ENCODE peak calls at places on chromosome 4, in six cellular contexts. X is cardiac muscle cell; P is bronchial epithelial cell; H is ovary; A is upper lobe of left lung; T is CD8-positive, alpha-beta T cell. G is an unnamed sample.

GRCh38 chr4:127648061-127648460 is 15.3 kb downstream of the INTU start:
- DNase-seq in X (no peak), P (no peak), H (no peak), A (no peak), T (no peak), G (no peak)

GRCh38 chr4:76977731-76978350 is 28.3 kb downstream of the SEPTIN11 start:
- DNase-seq in X (no peak), P (peak), H (no peak), A (no peak), T (no peak), G (no peak)

GRCh38 chr4:21451032-21451431 is 497.5 kb downstream of the KCNIP4 start:
- DNase-seq in X (no peak), P (peak), H (no peak), A (no peak), T (no peak), G (no peak)

GRCh38 chr4:115841873-115842272 is 728.5 kb upstream of the NDST4 start:
- DNase-seq in X (no peak), P (peak), H (no peak), A (no peak), T (no peak), G (no peak)

GRCh38 chr4:164485169-164485568 is 268.8 kb upstream of the SMIM31 start:
- DNase-seq in X (no peak), P (no peak), H (no peak), A (no peak), T (no peak), G (no peak)

GRCh38 chr4:185395255-185395955 is at the start of gene LRP2BP:
- DNase-seq in X (no peak), P (peak), H (no peak), A (no peak), T (no peak), G (no peak)

GRCh38 chr4:111512081-111512774 is 633.0 kb upstream of the FAM241A start:
- DNase-seq in X (no peak), P (peak), H (no peak), A (no peak), T (no peak), G (no peak)

GRCh38 chr4:8320386-8320750 is 50.8 kb downstream of the HTRA3 start:
- DNase-seq in X (no peak), P (no peak), H (no peak), A (no peak), T (no peak), G (no peak)

GRCh38 chr4:3322059-3322550 is 29.3 kb downstream of the RGS12 start:
- DNase-seq in X (peak), P (no peak), H (peak), A (no peak), T (peak), G (no peak)

GRCh38 chr4:100424376-100424775 is 93.4 kb downstream of the EMCN start:
- DNase-seq in X (no peak), P (no peak), H (no peak), A (no peak), T (no peak), G (no peak)

GRCh38 chr4:153267915-153268694 is 63.9 kb downstream of the TRIM2 start:
- DNase-seq in X (no peak), P (no peak), H (no peak), A (no peak), T (no peak), G (no peak)

GRCh38 chr4:176538217-176538925 is 218.6 kb downstream of the SPCS3 start:
- DNase-seq in X (no peak), P (peak), H (no peak), A (no peak), T (no peak), G (no peak)

GRCh38 chr4:86218721-86219481 is 141.0 kb downstream of the MAPK10 start:
- DNase-seq in X (no peak), P (peak), H (no peak), A (no peak), T (no peak), G (no peak)

GRCh38 chr4:85165808-85166207 is 199.3 kb upstream of the WDFY3 start:
- DNase-seq in X (no peak), P (no peak), H (no peak), A (no peak), T (no peak), G (no peak)

GRCh38 chr4:126526335-126526734 is 1106.4 kb upstream of the INTU start:
- DNase-seq in X (no peak), P (peak), H (no peak), A (no peak), T (no peak), G (no peak)

GRCh38 chr4:26525136-26525535 is 34.9 kb upstream of the CCKAR start:
- DNase-seq in X (no peak), P (peak), H (no peak), A (no peak), T (no peak), G (no peak)

GRCh38 chr4:993111-994029 is at the start of gene SLC26A1:
- DNase-seq in X (no peak), P (no peak), H (no peak), A (no peak), T (no peak), G (no peak)

GRCh38 chr4:61938250-61938846 is 738.2 kb downstream of the ADGRL3 start:
- DNase-seq in X (no peak), P (no peak), H (no peak), A (no peak), T (no peak), G (no peak)

GRCh38 chr4:186021461-186022167 is 47.3 kb upstream of the TLR3 start:
- DNase-seq in X (peak), P (peak), H (peak), A (no peak), T (no peak), G (no peak)

GRCh38 chr4:8904666-8905065 is 33.0 kb upstream of the HMX1 start:
- DNase-seq in X (no peak), P (no peak), H (no peak), A (no peak), T (no peak), G (no peak)

GRCh38 chr4:95572304-95572991 is 23.7 kb upstream of the UNC5C start:
- DNase-seq in X (peak), P (peak), H (no peak), A (no peak), T (no peak), G (no peak)

GRCh38 chr4:55074386-55074785 is 51.0 kb downstream of the KDR start:
- DNase-seq in X (no peak), P (no peak), H (no peak), A (no peak), T (no peak), G (no peak)

GRCh38 chr4:70859066-70859465 is 19.4 kb upstream of the GRSF1 start:
- DNase-seq in X (no peak), P (no peak), H (no peak), A (no peak), T (no peak), G (no peak)

GRCh38 chr4:94892051-94892450 is 134.3 kb downstream of the BMPR1B start:
- DNase-seq in X (no peak), P (no peak), H (no peak), A (no peak), T (no peak), G (no peak)

DNA sequence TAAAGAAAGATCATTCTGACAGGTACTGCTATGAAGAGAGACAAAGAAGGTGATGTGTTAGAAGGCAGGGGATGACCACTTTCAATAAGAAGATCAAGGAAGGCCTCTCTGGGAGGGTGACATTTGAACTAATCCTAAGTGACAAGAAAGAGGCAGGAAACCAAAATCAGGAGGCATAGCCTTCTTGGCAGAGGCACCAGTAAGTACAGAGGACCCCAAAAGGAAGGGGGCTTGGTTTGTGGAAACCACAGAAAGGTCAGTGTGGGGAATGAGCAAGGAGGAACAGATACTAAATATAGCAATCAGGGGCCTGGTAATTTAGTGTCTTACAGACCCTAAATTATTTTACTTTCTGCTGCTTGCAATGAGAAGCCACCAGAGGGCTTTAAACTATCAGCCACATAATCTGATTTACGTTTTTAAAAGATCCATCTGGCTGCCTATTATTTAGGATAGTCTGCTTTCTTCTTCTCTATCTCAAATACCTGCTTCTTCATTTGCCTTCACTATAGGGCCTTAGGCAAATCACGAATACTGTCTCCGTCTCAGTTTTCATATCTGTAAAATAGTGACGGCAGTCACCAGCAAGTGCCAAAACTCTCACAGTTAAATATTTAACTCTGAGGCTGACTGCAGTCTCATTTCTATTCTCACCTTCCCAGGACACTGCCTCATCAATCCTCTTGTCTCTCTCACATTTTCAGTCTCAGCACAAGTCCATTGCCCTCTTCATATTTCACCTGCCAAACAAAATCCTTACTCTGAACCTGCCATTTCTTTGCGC is 16.7 kb downstream of the NR3C2 start:
- DNase-seq in X (no peak), P (no peak), H (no peak), A (no peak), T (no peak), G (no peak)
- TF ChIP-seq CTCF in X (no peak), P (peak), H (no peak), A (no peak), T (peak), G (no peak)

GRCh38 chr4:23887989-23888388 is 1.9 kb downstream of the PPARGC1A start:
- DNase-seq in X (no peak), P (no peak), H (no peak), A (no peak), T (no peak), G (no peak)
- H3K4me3 ChIP-seq in X (peak), P (no peak), H (peak), A (peak), T (no peak), G (peak)

GRCh38 chr4:99117876-99118693 is 26.0 kb downstream of the ADH4 start:
- DNase-seq in X (no peak), P (peak), H (no peak), A (no peak), T (no peak), G (no peak)
- TF ChIP-seq CTCF in X (peak), P (no peak), H (peak), A (peak), T (peak), G (peak)

DNA sequence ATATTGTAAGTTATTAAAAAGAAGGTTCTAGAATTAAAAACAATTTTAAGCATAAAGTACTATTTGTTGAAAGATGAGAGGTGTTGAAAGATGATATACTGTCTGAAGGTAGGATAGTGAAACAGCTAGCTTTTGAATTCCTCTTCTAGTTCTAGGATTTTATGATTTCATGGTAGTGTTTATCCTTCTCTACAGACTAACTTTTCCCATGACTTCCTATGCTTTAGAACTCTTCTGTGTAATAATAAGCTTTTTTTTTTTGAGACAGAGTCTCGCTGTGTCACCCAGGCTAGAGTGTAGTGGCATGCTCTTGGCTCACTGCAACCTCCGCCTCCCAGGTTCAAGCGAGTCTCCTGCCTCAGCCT is 96.0 kb upstream of the NUDT6 start:
- DNase-seq in X (no peak), P (no peak), H (no peak), A (no peak), T (no peak), G (no peak)
- H3K4me3 ChIP-seq in X (no peak), P (no peak), H (no peak), A (no peak), T (no peak), G (no peak)

DNA sequence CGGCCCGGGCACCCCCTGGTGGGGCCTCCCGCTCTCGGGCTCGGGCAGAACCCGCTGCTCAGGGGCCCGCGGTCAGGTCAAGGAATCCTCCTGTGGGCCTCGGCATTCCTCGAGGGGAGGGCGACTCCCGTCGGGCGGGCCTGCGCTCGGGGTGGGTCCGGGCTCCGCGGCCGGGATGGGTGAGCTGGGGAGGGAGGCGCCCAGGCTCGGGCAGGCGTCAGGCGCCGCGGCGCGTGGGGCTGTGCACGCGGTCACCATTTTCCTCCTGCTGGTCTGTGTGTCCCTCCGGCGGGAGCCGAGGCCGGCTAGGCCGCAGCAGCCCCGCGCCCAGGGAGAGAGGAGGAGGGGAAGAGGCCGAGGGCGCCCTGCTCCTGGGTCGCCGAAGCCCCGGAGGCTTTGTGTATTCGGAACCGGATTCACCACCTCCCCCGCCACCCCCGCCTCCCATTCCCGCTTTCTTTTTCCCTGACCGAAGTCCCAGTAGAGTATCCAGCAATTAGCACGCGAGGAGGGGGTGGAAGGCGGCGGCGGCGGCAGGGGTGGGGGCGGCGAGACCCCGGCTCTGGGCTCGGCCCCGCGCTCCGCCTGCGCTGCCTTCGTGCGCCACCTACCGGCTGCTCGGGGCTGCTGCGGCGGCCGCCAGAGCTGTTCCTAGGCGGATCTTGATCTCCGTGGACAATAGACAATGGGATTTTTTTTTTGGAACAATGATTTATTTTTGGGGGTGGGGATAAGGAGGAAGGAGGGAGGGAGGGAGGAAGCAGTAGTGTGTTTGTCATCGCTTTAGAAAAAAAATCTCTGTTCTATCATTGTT is 99.0 kb upstream of the MAML3 start:
- DNase-seq in X (peak), P (peak), H (peak), A (peak), T (peak), G (no peak)
- TF ChIP-seq CTCF in X (peak), P (peak), H (peak), A (peak), T (peak), G (peak)

GRCh38 chr4:105093975-105094374 is 52.7 kb upstream of the TET2 start:
- DNase-seq in X (no peak), P (peak), H (no peak), A (no peak), T (no peak), G (no peak)

GRCh38 chr4:105092768-105093167 is 53.9 kb upstream of the TET2 start:
- DNase-seq in X (no peak), P (peak), H (no peak), A (no peak), T (no peak), G (no peak)

GRCh38 chr4:105092356-105092755 is 54.3 kb upstream of the TET2 start:
- DNase-seq in X (no peak), P (peak), H (no peak), A (no peak), T (no peak), G (no peak)

DNA sequence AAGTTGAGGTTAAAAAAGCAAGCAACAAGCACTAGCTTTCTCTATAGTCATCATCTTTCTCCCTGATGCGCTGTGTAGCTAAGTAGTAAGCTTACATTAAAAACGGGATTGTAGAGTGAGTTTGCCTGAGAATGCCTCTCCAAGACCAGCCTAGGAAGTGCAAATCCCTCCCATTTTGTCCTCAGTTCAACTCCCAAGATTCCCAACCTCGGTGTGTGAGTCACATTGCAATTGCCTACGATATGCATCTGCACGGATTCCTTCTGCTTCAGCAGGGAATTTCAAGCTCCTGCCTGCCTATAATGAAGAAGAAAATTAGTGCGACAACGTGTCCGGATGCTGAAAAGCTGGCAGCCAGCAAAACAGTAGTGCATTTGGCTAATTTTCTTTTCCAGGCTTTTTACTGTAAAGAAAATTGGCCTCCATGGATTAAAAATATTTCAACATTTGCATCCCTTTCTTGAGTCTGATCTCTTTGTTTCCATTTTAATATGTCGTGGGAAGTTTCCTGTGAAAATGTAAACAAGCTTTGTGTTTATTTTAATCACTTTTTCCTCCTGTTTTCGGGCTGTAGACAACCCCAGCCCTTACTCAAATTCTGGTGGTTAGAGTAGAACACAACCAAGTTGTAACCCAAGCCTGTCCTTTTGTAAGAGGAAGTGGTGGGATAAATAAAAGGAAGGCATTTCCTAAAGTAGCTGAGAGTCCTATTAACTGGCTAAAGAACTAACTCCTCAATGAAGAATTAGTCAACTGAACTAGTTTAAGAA is 58.4 kb upstream of the TET2 start:
- DNase-seq in X (no peak), P (peak), H (no peak), A (no peak), T (no peak), G (no peak)
- H3K4me3 ChIP-seq in X (no peak), P (no peak), H (no peak), A (no peak), T (no peak), G (peak)

G was measured in esophagus squamous epithelium.